ENCODE peak calls at places on chromosomes 13 and 19, in six cellular contexts. One of them, this sample, is unnamed.

GRCh38 chr13:97058417-97058816 is 64.1 kb upstream of the OXGR1 start:
- DNase-seq in heart left ventricle: no peak
- DNase-seq in endothelial cell of umbilical vein: no peak
- DNase-seq in breast epithelium: no peak
- DNase-seq in colonic mucosa: no peak
- DNase-seq in fibroblast of lung: no peak
- DNase-seq in this sample: no peak

GRCh38 chr13:98374750-98375149 is 197.7 kb upstream of the RNF113B start:
- DNase-seq in heart left ventricle: no peak
- DNase-seq in endothelial cell of umbilical vein: no peak
- DNase-seq in breast epithelium: no peak
- DNase-seq in colonic mucosa: no peak
- DNase-seq in fibroblast of lung: no peak
- DNase-seq in this sample: no peak

GRCh38 chr13:41652735-41653361 is 195.5 kb downstream of the RGCC start:
- DNase-seq in heart left ventricle: no peak
- DNase-seq in endothelial cell of umbilical vein: peak; percentile 88
- DNase-seq in breast epithelium: no peak
- DNase-seq in colonic mucosa: no peak
- DNase-seq in fibroblast of lung: peak; percentile 84
- DNase-seq in this sample: no peak

GRCh38 chr19:3125900-3126524 is 9.8 kb upstream of the GNA15 start:
- DNase-seq in heart left ventricle: peak; percentile 67
- DNase-seq in endothelial cell of umbilical vein: peak; percentile 53
- DNase-seq in breast epithelium: no peak
- DNase-seq in colonic mucosa: peak; percentile 88
- DNase-seq in fibroblast of lung: peak; percentile 14
- DNase-seq in this sample: no peak

GRCh38 chr19:35641515-35642151 is at the start of gene ETV2:
- DNase-seq in heart left ventricle: peak; percentile 56
- DNase-seq in endothelial cell of umbilical vein: peak; percentile 40
- DNase-seq in breast epithelium: no peak
- DNase-seq in colonic mucosa: peak; percentile 38
- DNase-seq in fibroblast of lung: peak; percentile 13
- DNase-seq in this sample: no peak

GRCh38 chr13:98746968-98747367 is 5.5 kb downstream of the SLC15A1 start:
- DNase-seq in heart left ventricle: no peak
- DNase-seq in endothelial cell of umbilical vein: no peak
- DNase-seq in breast epithelium: no peak
- DNase-seq in colonic mucosa: no peak
- DNase-seq in fibroblast of lung: no peak
- DNase-seq in this sample: no peak

GRCh38 chr19:35133826-35134225 is 1.0 kb downstream of the LGI4 start:
- DNase-seq in heart left ventricle: no peak
- DNase-seq in endothelial cell of umbilical vein: no peak
- DNase-seq in breast epithelium: no peak
- DNase-seq in colonic mucosa: peak; percentile 20
- DNase-seq in fibroblast of lung: no peak
- DNase-seq in this sample: no peak

GRCh38 chr13:44317752-44318550 is 55.7 kb upstream of the SERP2 start:
- DNase-seq in heart left ventricle: no peak
- DNase-seq in endothelial cell of umbilical vein: no peak
- DNase-seq in breast epithelium: no peak
- DNase-seq in colonic mucosa: no peak
- DNase-seq in fibroblast of lung: peak; percentile 67
- DNase-seq in this sample: no peak

GRCh38 chr13:38866649-38867048 is 124.0 kb downstream of the STOML3 start:
- DNase-seq in heart left ventricle: no peak
- DNase-seq in endothelial cell of umbilical vein: no peak
- DNase-seq in breast epithelium: no peak
- DNase-seq in colonic mucosa: no peak
- DNase-seq in fibroblast of lung: no peak
- DNase-seq in this sample: no peak
- H3K9me3 ChIP-seq in heart left ventricle: no peaks in the 10 kb centered on the region
- H3K9me3 ChIP-seq in endothelial cell of umbilical vein: no peaks in the 10 kb centered on the region
- H3K9me3 ChIP-seq in breast epithelium: no peaks in the 10 kb centered on the region
- H3K9me3 ChIP-seq in colonic mucosa: no peaks in the 10 kb centered on the region
- H3K9me3 ChIP-seq in fibroblast of lung: no peaks in the 10 kb centered on the region
- H3K9me3 ChIP-seq in this sample: no peaks in the 10 kb centered on the region

GRCh38 chr13:67122251-67122650 is 107.9 kb downstream of the PCDH9 start:
- DNase-seq in heart left ventricle: no peak
- DNase-seq in endothelial cell of umbilical vein: no peak
- DNase-seq in breast epithelium: no peak
- DNase-seq in colonic mucosa: no peak
- DNase-seq in fibroblast of lung: no peak
- DNase-seq in this sample: no peak
- H3K4me3 ChIP-seq in heart left ventricle: no peak overlapping the region
- H3K4me3 ChIP-seq in endothelial cell of umbilical vein: no peak overlapping the region
- H3K4me3 ChIP-seq in breast epithelium: no peak overlapping the region
- H3K4me3 ChIP-seq in colonic mucosa: no peak overlapping the region
- H3K4me3 ChIP-seq in fibroblast of lung: no peak overlapping the region
- H3K4me3 ChIP-seq in this sample: no peak overlapping the region

GRCh38 chr13:45340422-45341033 is 455 bp downstream of the TPT1 start:
- DNase-seq in heart left ventricle: peak; percentile 94
- DNase-seq in endothelial cell of umbilical vein: peak; percentile 89
- DNase-seq in breast epithelium: peak; percentile 86
- DNase-seq in colonic mucosa: peak; percentile 94
- DNase-seq in fibroblast of lung: peak; percentile 94
- DNase-seq in this sample: peak; percentile 95

GRCh38 chr13:45339399-45339798 is 1.6 kb downstream of the TPT1 start:
- DNase-seq in heart left ventricle: no peak
- DNase-seq in endothelial cell of umbilical vein: no peak
- DNase-seq in breast epithelium: no peak
- DNase-seq in colonic mucosa: no peak
- DNase-seq in fibroblast of lung: no peak
- DNase-seq in this sample: no peak

GRCh38 chr13:45341799-45342584 is 1.0 kb upstream of the TPT1 start:
- DNase-seq in heart left ventricle: peak; percentile 47
- DNase-seq in endothelial cell of umbilical vein: no peak
- DNase-seq in breast epithelium: peak; percentile 71
- DNase-seq in colonic mucosa: peak; percentile 66
- DNase-seq in fibroblast of lung: peak; percentile 60
- DNase-seq in this sample: peak; percentile 70

GRCh38 chr13:45339867-45340266 is 1.1 kb downstream of the TPT1 start:
- DNase-seq in heart left ventricle: no peak
- DNase-seq in endothelial cell of umbilical vein: no peak
- DNase-seq in breast epithelium: no peak
- DNase-seq in colonic mucosa: no peak
- DNase-seq in fibroblast of lung: no peak
- DNase-seq in this sample: no peak

GRCh38 chr13:45341034-45341798 is at the start of gene TPT1:
- DNase-seq in heart left ventricle: peak; percentile 99
- DNase-seq in endothelial cell of umbilical vein: peak; percentile 99
- DNase-seq in breast epithelium: peak; percentile 99
- DNase-seq in colonic mucosa: peak; percentile 100
- DNase-seq in fibroblast of lung: peak; percentile 99
- DNase-seq in this sample: peak; percentile 99
- TF ChIP-seq CTCF in heart left ventricle: no peak
- TF ChIP-seq CTCF in endothelial cell of umbilical vein: no peak
- TF ChIP-seq CTCF in breast epithelium: no peak
- TF ChIP-seq CTCF in colonic mucosa: no peak
- TF ChIP-seq CTCF in fibroblast of lung: no peak
- TF ChIP-seq CTCF in this sample: no peak

GRCh38 chr19:28633223-28634030 is 579.5 kb downstream of the UQCRFS1 start:
- DNase-seq in heart left ventricle: no peak
- DNase-seq in endothelial cell of umbilical vein: no peak
- DNase-seq in breast epithelium: no peak
- DNase-seq in colonic mucosa: peak; percentile 57
- DNase-seq in fibroblast of lung: peak; percentile 38
- DNase-seq in this sample: peak; percentile 48

GRCh38 chr19:28634031-28634328 is 579.0 kb downstream of the UQCRFS1 start:
- DNase-seq in heart left ventricle: no peak
- DNase-seq in endothelial cell of umbilical vein: no peak
- DNase-seq in breast epithelium: no peak
- DNase-seq in colonic mucosa: no peak
- DNase-seq in fibroblast of lung: no peak
- DNase-seq in this sample: no peak

GRCh38 chr19:28634837-28635236 is 578.1 kb downstream of the UQCRFS1 start:
- DNase-seq in heart left ventricle: no peak
- DNase-seq in endothelial cell of umbilical vein: no peak
- DNase-seq in breast epithelium: no peak
- DNase-seq in colonic mucosa: no peak
- DNase-seq in fibroblast of lung: no peak
- DNase-seq in this sample: no peak

GRCh38 chr19:28631931-28632330 is 581.0 kb downstream of the UQCRFS1 start:
- DNase-seq in heart left ventricle: no peak
- DNase-seq in endothelial cell of umbilical vein: no peak
- DNase-seq in breast epithelium: no peak
- DNase-seq in colonic mucosa: no peak
- DNase-seq in fibroblast of lung: no peak
- DNase-seq in this sample: no peak

GRCh38 chr19:28632357-28633076 is 580.4 kb downstream of the UQCRFS1 start:
- DNase-seq in heart left ventricle: no peak
- DNase-seq in endothelial cell of umbilical vein: no peak
- DNase-seq in breast epithelium: no peak
- DNase-seq in colonic mucosa: no peak
- DNase-seq in fibroblast of lung: no peak
- DNase-seq in this sample: no peak
- H3K9me3 ChIP-seq in heart left ventricle: no peaks in the 10 kb centered on the region
- H3K9me3 ChIP-seq in endothelial cell of umbilical vein: no peaks in the 10 kb centered on the region
- H3K9me3 ChIP-seq in breast epithelium: peaks cover 42% of the 10 kb centered on the region
- H3K9me3 ChIP-seq in colonic mucosa: no peaks in the 10 kb centered on the region
- H3K9me3 ChIP-seq in fibroblast of lung: no peaks in the 10 kb centered on the region
- H3K9me3 ChIP-seq in this sample: no peaks in the 10 kb centered on the region

GRCh38 chr13:45615501-45616101 is at the start of gene ERICH6B:
- DNase-seq in heart left ventricle: no peak
- DNase-seq in endothelial cell of umbilical vein: no peak
- DNase-seq in breast epithelium: no peak
- DNase-seq in colonic mucosa: no peak
- DNase-seq in fibroblast of lung: peak; percentile 21
- DNase-seq in this sample: no peak
- H3K4me3 ChIP-seq in heart left ventricle: peak within 1 kb of the TSS; percentile 19
- H3K4me3 ChIP-seq in endothelial cell of umbilical vein: no peak within 1 kb of the TSS
- H3K4me3 ChIP-seq in breast epithelium: no peak within 1 kb of the TSS
- H3K4me3 ChIP-seq in colonic mucosa: no peak within 1 kb of the TSS
- H3K4me3 ChIP-seq in fibroblast of lung: no peak within 1 kb of the TSS
- H3K4me3 ChIP-seq in this sample: no peak within 1 kb of the TSS